ENCODE peak calls at places on chromosomes 3 and 15, in four cellular contexts. W is H1; U is CD8-positive, alpha-beta T cell; F is ovary. E is an unnamed sample. For H3K4me1, the result is how much of the 10 kb centered on the place peaks cover.

GRCh38 chr3:76044601-76045600 is 259.6 kb upstream of the ZNF717 start:
- DNase-seq in W (peak), F (no peak), U (no peak), E (no peak)

GRCh38 chr3:192817053-192817452 is 89.7 kb upstream of the FGF12 start:
- DNase-seq in U (no peak), F (no peak), W (no peak), E (no peak)

GRCh38 chr15:39920510-39921273 is 626 bp upstream of the GPR176 start:
- DNase-seq in U (peak), W (peak), F (peak), E (no peak)

GRCh38 chr3:126439346-126439967 is 36.2 kb downstream of the ZXDC start:
- DNase-seq in F (no peak), W (no peak), U (no peak), E (no peak)

GRCh38 chr3:188772886-188773285 is 398.9 kb upstream of the TPRG1 start:
- DNase-seq in W (no peak), F (no peak), U (no peak), E (no peak)

GRCh38 chr3:186783070-186783730 is at the start of gene EIF4A2:
- DNase-seq in W (peak), F (peak), U (peak), E (no peak)

GRCh38 chr3:118991775-118992174 is 42.9 kb downstream of the IGSF11 start:
- DNase-seq in U (no peak), F (no peak), W (no peak), E (no peak)

GRCh38 chr3:117786339-117786738 is 1076.8 kb downstream of the TUSC7 start:
- DNase-seq in U (no peak), W (no peak), F (no peak), E (no peak)

GRCh38 chr3:120017692-120018091 is 76.6 kb downstream of the GSK3B start:
- DNase-seq in W (no peak), F (no peak), U (no peak), E (no peak)

GRCh38 chr3:197880361-197881339 is 69.3 kb upstream of the RPL35A start:
- DNase-seq in W (no peak), F (no peak), U (no peak), E (no peak)

GRCh38 chr15:62482715-62483429 is 317.8 kb upstream of the C2CD4B start:
- DNase-seq in W (peak), U (no peak), F (no peak), E (peak)

GRCh38 chr15:74376825-74377581 is 9.6 kb upstream of the CYP11A1 start:
- DNase-seq in F (peak), U (no peak), W (no peak), E (no peak)

GRCh38 chr15:60362318-60363023 is 35.3 kb downstream of the ANXA2 start:
- DNase-seq in W (no peak), U (no peak), F (no peak), E (no peak)

GRCh38 chr3:9135526-9135925 is 113.9 kb downstream of the SRGAP3 start:
- DNase-seq in F (no peak), U (no peak), W (peak), E (no peak)

GRCh38 chr15:35958021-35958420 is 412.1 kb upstream of the DPH6 start:
- DNase-seq in W (no peak), F (no peak), U (no peak), E (no peak)

GRCh38 chr15:25989327-25989726 is 126.2 kb upstream of the ATP10A start:
- DNase-seq in F (no peak), U (no peak), W (peak), E (no peak)

GRCh38 chr3:61638721-61639120 is 77.3 kb downstream of the PTPRG start:
- DNase-seq in U (no peak), F (no peak), W (no peak), E (no peak)

GRCh38 chr15:51105430-51106016 is 10.8 kb upstream of the TNFAIP8L3 start:
- DNase-seq in W (no peak), F (no peak), U (no peak), E (no peak)

GRCh38 chr15:40006646-40007045 is 32.3 kb downstream of the SRP14 start:
- DNase-seq in F (no peak), W (no peak), U (no peak), E (no peak)

GRCh38 chr15:92391640-92392039 is 2.0 kb upstream of the ST8SIA2 start:
- DNase-seq in F (no peak), W (peak), U (no peak), E (no peak)

GRCh38 chr15:74294010-74294409 is 57.9 kb downstream of the CCDC33 start:
- DNase-seq in U (no peak), F (no peak), W (no peak), E (no peak)

GRCh38 chr15:80950291-80951078 is 39.1 kb downstream of the MESD start:
- DNase-seq in U (no peak), F (no peak), W (no peak), E (no peak)

GRCh38 chr15:80946576-80946975 is 43.0 kb downstream of the MESD start:
- DNase-seq in U (no peak), W (no peak), F (no peak), E (no peak)

GRCh38 chr15:80948651-80949292 is 40.8 kb downstream of the MESD start:
- DNase-seq in U (no peak), W (no peak), F (no peak), E (no peak)

GRCh38 chr15:80951941-80952340 is 37.7 kb downstream of the MESD start:
- DNase-seq in W (no peak), F (no peak), U (no peak), E (no peak)

GRCh38 chr15:80949756-80950155 is 39.9 kb downstream of the MESD start:
- DNase-seq in F (no peak), U (no peak), W (no peak), E (no peak)
- H3K4me1 ChIP-seq in F (under half), U (under half), W (under half), E (under half)

GRCh38 chr3:128079823-128080222 is 27.6 kb downstream of the SEC61A1 start:
- DNase-seq in U (no peak), W (no peak), F (no peak), E (no peak)

GRCh38 chr3:128081226-128081625 is 29.0 kb downstream of the SEC61A1 start:
- DNase-seq in W (no peak), F (no peak), U (no peak), E (no peak)

GRCh38 chr3:128076783-128077624 is 24.8 kb downstream of the SEC61A1 start:
- DNase-seq in U (peak), W (no peak), F (no peak), E (no peak)

GRCh38 chr3:128080323-128080898 is 28.2 kb downstream of the SEC61A1 start:
- DNase-seq in F (no peak), W (no peak), U (no peak), E (no peak)

DNA sequence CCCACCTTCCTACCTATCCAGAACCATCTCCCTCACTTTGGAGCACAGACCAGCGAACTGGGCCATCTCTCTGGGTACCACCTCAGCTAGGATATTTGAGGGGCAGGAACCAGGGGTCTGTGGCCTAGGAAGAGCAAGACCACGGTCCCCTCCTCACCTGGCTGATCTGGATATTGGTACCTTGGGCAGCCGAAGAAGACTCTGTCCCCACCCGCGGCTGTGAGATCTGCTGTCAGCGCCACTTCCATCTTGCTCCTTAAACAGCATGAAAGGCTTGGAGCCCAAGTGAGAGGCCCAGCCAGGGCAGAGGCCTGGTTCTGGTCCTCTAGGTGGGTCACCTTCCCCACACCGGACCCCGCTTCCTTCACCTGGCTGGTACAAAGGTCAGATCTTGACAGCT is 26.6 kb downstream of the SEC61A1 start:
- DNase-seq in W (no peak), F (no peak), U (no peak), E (no peak)
- H3K4me1 ChIP-seq in W (under half), F (under half), U (under half), E (under half)

GRCh38 chr3:57152150-57152549 is 13.0 kb downstream of the IL17RD start:
- DNase-seq in W (no peak), F (no peak), U (no peak), E (no peak)

GRCh38 chr3:57154470-57154869 is 10.7 kb downstream of the IL17RD start:
- DNase-seq in U (no peak), W (no peak), F (no peak), E (no peak)

GRCh38 chr3:57155214-57155613 is 9.9 kb downstream of the IL17RD start:
- DNase-seq in F (no peak), W (no peak), U (no peak), E (no peak)

GRCh38 chr3:57151021-57151449 is 14.1 kb downstream of the IL17RD start:
- DNase-seq in F (no peak), W (no peak), U (no peak), E (no peak)

DNA sequence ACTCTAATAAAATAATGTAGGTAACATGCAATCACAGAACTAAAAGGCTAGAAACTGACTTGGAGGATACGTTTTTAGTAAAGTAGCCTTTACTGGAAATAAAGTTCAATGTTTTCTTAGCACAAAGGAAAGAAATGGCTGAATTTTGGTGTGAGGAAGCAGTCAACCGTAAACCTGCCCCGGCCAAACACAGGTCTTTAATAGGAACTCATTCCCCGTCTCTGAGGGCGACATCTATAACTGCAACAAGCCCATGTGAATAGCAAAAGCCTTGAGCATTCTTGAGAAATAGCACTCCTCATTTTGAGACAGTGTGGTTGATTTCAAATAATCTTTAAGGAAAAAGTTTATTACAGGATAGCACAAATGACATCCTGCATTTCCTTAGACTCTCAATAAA is 12.4 kb downstream of the IL17RD start:
- DNase-seq in F (no peak), U (no peak), W (no peak), E (no peak)
- H3K4me1 ChIP-seq in F (under half), U (under half), W (under half), E (under half)

DNA sequence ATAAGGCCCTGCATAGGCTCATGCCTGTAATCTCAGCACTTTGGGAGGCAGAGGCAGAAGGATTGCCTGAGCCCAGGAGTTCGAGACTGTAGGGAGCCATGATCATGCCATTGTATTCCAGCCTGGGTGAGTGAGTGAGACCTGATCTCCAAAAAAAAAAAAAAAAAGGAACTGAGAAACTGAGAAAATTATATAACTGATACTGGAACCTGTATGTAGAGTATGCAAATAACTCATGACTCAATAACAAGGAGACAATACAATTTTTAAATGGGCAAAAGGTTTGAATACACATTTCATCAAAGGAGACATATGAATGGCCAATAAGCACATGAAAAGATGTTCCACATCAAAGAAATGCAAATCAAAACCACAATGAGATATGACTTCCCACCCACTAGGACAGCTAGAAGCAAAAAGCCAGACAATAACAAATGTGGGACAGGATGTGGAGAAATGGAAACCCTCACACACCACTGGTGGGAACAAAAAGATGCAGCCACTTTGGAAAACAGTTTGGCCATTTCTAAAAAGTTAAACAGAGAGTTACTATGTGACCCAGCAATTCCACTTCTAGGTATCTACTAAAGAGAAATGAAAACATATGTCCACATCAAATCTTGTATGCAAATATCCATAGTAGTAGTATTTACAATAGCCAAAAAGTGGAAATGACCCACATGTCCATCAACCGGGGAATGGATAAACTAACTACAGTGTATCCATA is 70.7 kb downstream of the IQSEC1 start:
- DNase-seq in W (no peak), U (no peak), F (no peak), E (no peak)
- H3K4me1 ChIP-seq in W (under half), U (half or more), F (under half), E (under half)

GRCh38 chr15:89383635-89384604 is 49.3 kb upstream of the POLG start:
- DNase-seq in W (no peak), F (peak), U (no peak), E (no peak)
- H3K4me1 ChIP-seq in W (under half), F (under half), U (under half), E (under half)

GRCh38 chr15:85639752-85640381 is 154.9 kb downstream of the KLHL25 start:
- DNase-seq in W (no peak), F (no peak), U (no peak), E (no peak)

GRCh38 chr15:85646538-85647091 is 148.1 kb downstream of the KLHL25 start:
- DNase-seq in U (peak), W (no peak), F (no peak), E (no peak)

GRCh38 chr15:85642054-85642692 is 152.6 kb downstream of the KLHL25 start:
- DNase-seq in F (peak), W (no peak), U (no peak), E (no peak)

DNA sequence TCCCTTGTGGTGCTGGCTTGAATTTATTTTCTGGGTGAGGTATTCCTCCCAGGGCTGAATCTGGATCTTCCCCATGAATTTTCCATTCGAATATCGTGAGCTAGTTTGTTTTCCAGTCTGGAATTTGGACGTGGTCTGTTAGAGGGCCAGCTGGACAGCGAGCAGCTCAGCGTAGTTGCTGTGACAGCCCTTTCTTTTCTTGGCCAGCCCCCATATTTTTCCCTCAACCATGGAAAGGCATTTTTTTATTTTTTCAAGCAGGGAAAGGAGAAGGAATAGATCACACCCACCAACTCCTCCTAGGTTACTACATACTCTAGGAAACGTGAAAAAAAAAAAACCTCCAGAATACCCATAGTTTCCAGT is 152.0 kb downstream of the KLHL25 start:
- DNase-seq in U (no peak), W (no peak), F (peak), E (no peak)
- H3K4me1 ChIP-seq in U (under half), W (under half), F (under half), E (under half)

GRCh38 chr3:123909785-123910184 is 25.7 kb upstream of the MYLK start:
- DNase-seq in U (no peak), W (no peak), F (no peak), E (no peak)

DNA sequence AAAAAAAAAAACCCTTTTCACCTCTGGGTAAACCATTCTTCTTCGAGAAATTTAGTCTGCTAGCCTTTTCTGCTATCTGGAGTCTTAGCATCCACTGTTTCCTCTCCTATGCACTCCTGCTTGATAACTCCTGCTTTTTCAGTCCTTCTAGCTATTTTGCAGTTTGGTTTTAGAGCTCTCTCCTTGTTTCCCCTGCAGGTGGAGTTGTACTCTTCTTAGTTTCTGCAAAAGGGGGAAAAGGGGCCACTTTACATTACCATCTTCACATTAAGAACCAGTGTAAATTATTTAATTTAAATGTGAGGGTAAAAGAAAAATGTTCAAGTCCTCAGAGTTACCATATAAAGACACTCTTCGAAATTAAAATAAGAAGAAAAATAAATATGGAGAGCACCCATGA is 23.6 kb upstream of the MYLK start:
- DNase-seq in U (no peak), F (no peak), W (no peak), E (no peak)
- H3K4me1 ChIP-seq in U (under half), F (under half), W (under half), E (under half)

GRCh38 chr3:141385386-141386079 is 17.2 kb downstream of the ZBTB38 start:
- DNase-seq in U (no peak), W (no peak), F (no peak), E (no peak)
- H3K4me1 ChIP-seq in U (under half), W (under half), F (under half), E (under half)

E was measured in iPS DF 6.9.